ENCODE peak calls at places on chromosome 1, in eight cellular contexts. W is MM.1S, S is endodermal cell, P is heart left ventricle, I is OCI-LY7, M is ovary, T is left lung, R is GM23248. K is an unnamed sample.

GRCh38 chr1:240109920-240110685 is 18.4 kb downstream of the FMN2 start:
- DNase-seq in I (no peak), T (no peak), R (no peak), P (no peak), W (no peak), M (no peak), S (no peak), K (no peak)

GRCh38 chr1:228211091-228211870 is 3.4 kb downstream of the OBSCN start:
- DNase-seq in I (no peak), T (no peak), R (no peak), P (peak; percentile 16), M (no peak), W (no peak), S (no peak), K (no peak)

GRCh38 chr1:90579212-90579802 is 137.8 kb downstream of the BARHL2 start:
- DNase-seq in S (no peak), P (no peak), R (peak; percentile 61), T (no peak), M (no peak), I (peak; percentile 54), W (peak; percentile 48), K (peak; percentile 56)

GRCh38 chr1:27544818-27545612 is 55.0 kb upstream of the WASF2 start:
- DNase-seq in R (peak; percentile 90), S (no peak), T (peak; percentile 35), M (peak; percentile 76), P (peak; percentile 77), I (no peak), W (no peak), K (peak; percentile 59)

GRCh38 chr1:234992065-234992464 is 136.6 kb downstream of the TOMM20 start:
- DNase-seq in T (no peak), R (no peak), P (no peak), M (no peak), S (peak; percentile 35), I (no peak), W (no peak), K (no peak)

GRCh38 chr1:27589841-27590426 is 14.0 kb downstream of the AHDC1 start:
- DNase-seq in S (peak; percentile 50), M (peak; percentile 64), P (peak; percentile 70), I (no peak), W (no peak), R (no peak), T (no peak), K (peak; percentile 70)

GRCh38 chr1:168216171-168216570 is 9.6 kb upstream of the SFT2D2 start:
- DNase-seq in I (no peak), W (no peak), R (no peak), M (no peak), S (no peak), P (no peak), T (no peak), K (no peak)

GRCh38 chr1:38585460-38585859 is 274.1 kb downstream of the RRAGC start:
- DNase-seq in P (no peak), R (no peak), S (peak; percentile 11), M (no peak), T (no peak), I (no peak), W (no peak), K (no peak)

GRCh38 chr1:210944255-210944654 is 189.7 kb downstream of the KCNH1 start:
- DNase-seq in R (no peak), M (no peak), T (no peak), I (no peak), S (no peak), P (no peak), W (no peak), K (peak; percentile 51)

GRCh38 chr1:37294096-37294495 is 180.3 kb upstream of the ZC3H12A start:
- DNase-seq in M (no peak), I (no peak), P (no peak), T (no peak), R (no peak), W (no peak), S (no peak), K (no peak)

GRCh38 chr1:107196973-107197562 is 56.2 kb downstream of the NTNG1 start:
- DNase-seq in P (no peak), M (no peak), R (peak; percentile 28), W (peak; percentile 25), I (peak; percentile 84), S (peak; percentile 81), T (no peak), K (peak; percentile 85)

GRCh38 chr1:223394242-223394641 is 1.0 kb downstream of the CCDC185 start:
- DNase-seq in R (no peak), S (no peak), T (peak; percentile 58), P (no peak), W (no peak), I (no peak), M (no peak), K (no peak)

GRCh38 chr1:20726107-20726911 is 6.2 kb downstream of the SH2D5 start:
- DNase-seq in W (no peak), T (peak; percentile 76), M (peak; percentile 14), R (no peak), S (peak; percentile 40), I (no peak), P (no peak), K (no peak)

GRCh38 chr1:172292840-172293239 is 127.6 kb upstream of the C1orf105 start:
- DNase-seq in I (no peak), S (no peak), W (no peak), M (no peak), P (no peak), R (no peak), T (no peak), K (no peak)

GRCh38 chr1:49234988-49235387 is 458.3 kb upstream of the BEND5 start:
- DNase-seq in I (no peak), R (no peak), M (no peak), T (no peak), S (no peak), P (no peak), W (no peak), K (no peak)

DNA sequence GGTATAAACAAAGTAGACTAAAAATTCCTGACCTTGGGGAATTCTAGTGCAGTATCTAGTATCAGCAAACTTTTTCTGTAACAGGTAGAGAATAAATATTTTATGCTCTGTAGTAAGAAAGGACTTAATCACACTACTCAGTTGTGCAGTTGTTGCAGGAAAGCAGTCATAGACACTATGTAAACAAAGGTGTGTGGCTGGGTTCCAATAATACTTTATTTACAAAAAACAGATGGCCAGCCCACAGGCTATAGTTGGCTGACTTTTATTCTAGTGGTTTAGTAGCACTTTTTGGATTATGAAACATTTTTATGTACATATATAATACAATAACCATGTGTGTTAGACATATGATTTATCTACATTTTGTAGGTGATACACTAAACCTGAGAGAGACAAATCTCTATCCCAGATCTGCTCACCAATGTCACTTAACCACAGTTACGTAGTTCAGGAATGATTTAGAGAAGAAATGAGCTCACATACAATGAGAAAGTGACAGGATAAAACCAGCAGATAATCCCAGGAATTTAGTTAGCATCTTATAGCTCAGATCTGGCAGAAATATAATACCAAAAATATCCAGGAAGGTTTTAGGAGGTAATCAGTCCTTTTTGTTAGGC is 56.1 kb downstream of the MIER1 start:
- DNase-seq in P (no peak), T (no peak), R (peak; percentile 44), I (no peak), S (no peak), M (no peak), W (no peak), K (peak; percentile 20)
- H3K4me3 ChIP-seq in P (no peak overlapping the region), T (peak overlapping the region; percentile 15), R (peak overlapping the region; percentile 58), I (no peak overlapping the region), S (no peak overlapping the region), M (no peak overlapping the region), W (no peak overlapping the region), K (no peak overlapping the region)

DNA sequence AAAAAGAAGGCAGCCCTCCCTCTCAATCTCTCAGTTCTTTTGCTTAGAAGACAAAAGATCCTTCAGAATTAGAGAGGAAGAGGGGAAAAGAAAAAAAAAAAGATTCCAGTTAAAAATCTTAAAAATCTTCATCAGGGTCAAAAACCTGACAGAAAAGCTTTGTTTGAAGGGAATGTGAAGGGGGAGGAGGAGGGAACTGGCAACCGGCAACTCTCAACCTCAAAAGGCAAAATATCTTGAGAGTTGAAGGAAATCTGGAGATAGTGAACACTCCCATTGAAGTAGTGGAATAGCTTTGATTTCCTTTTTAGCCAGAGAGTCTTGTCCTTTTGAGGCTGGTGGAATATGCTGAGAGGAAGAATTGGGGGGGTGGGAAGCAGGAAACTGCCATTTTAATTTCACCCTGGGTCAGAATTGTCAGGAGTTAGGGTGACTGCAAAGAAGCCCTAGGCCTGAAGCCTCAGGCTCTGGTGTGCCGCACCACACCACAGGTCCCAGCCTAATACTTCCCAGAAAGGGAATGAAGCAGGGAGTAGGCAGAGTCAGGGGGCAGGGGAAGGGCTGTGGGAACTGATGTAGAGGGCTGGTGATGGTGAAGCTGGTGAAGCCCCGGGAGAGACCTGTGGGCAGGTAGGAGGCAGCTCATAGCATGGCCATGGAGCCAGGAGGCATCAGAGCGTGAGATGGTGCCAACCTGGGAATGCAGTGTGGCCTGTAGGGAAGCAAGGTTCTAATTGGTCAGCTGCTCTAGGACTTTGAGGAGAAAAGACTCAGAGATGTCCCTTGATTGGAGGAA is 24.6 kb downstream of the KIRREL1 start:
- DNase-seq in R (peak; percentile 31), I (no peak), S (no peak), P (no peak), W (no peak), T (no peak), M (no peak), K (no peak)
- H3K4me1 ChIP-seq in R (peaks cover 86% of the 10 kb centered on the region), I (no peaks in the 10 kb centered on the region), S (peaks cover 21% of the 10 kb centered on the region), P (peaks cover 63% of the 10 kb centered on the region), W (no peaks in the 10 kb centered on the region), T (peaks cover 58% of the 10 kb centered on the region), M (peaks cover 33% of the 10 kb centered on the region), K (peaks cover 68% of the 10 kb centered on the region)

DNA sequence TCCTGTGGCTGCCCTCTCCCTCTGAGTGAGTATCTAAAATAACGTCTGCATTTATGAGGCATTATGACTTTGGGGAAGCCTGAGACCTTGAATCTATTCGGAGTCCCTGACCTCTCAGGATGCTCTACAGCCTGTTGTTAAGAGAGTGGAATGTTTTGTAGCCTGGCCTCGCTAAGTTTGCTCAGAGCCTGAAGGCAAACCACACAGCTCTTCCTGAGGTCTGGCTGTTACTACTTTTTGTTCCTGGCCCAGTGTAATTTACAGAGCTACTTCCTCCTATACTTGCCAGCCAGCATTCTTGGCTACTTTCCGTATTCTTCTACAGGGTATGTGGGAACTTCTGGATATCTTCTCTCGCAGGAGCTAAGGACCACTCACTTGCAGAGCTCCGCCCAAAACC is 3.6 kb upstream of the ZMYM4 start:
- DNase-seq in S (no peak), P (no peak), T (no peak), I (no peak), M (peak; percentile 28), W (no peak), R (peak; percentile 72), K (peak; percentile 18)
- H3K27ac ChIP-seq in S (peak overlapping the region; percentile 8), P (no peak overlapping the region), T (peak overlapping the region; percentile 69), I (no peak overlapping the region), M (no peak overlapping the region), W (peak overlapping the region; percentile 14), R (peak overlapping the region; percentile 61), K (no peak overlapping the region)

DNA sequence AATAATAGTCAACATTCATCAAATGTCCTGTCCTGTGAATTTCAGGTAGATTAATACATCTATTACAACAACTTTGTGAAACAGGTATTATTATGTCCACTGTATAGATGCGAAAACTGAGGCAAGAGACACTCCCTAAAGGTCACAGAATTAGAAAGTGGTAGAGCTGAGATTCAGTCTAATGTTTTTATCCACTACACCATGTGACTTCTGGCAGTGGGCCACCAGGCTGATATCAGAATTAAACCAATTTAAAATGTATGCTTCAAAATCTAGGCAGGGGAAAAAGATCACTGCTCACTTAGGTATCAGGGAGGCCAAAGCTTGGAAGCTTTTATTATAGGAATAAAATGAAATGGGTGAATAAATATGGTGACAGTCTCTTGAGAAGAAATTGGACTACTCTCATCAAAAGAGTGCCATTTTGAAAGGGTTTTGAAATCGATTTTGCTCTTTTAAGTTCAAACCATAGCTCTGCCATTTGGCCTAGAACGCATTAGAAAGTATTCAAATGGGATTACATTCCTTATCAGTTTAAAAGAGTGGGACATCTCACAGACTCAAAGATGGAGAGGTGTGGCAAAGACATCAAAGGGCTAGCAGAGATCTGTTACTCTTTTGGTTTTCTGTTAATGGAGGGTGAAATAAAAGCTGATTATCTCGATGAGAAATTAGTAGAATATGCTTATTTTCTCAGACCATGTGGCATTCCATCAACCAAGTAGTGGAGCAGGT is 1.9 kb downstream of the DDAH1 start:
- DNase-seq in W (no peak), M (no peak), R (peak; percentile 38), I (no peak), T (no peak), S (no peak), P (no peak), K (no peak)
- H3K4me3 ChIP-seq in W (no peak overlapping the region), M (no peak overlapping the region), R (peak overlapping the region; percentile 83), I (no peak overlapping the region), T (peak overlapping the region; percentile 58), S (peak overlapping the region; percentile 82), P (no peak overlapping the region), K (peak overlapping the region; percentile 90)